ENCODE peak calls at places on chromosomes 3 and 15, in five cellular contexts. T, R, J, M and G are unnamed samples.

GRCh38 chr3:195286115-195286872 is 15.3 kb upstream of the XXYLT1 start:
- DNase-seq in R (no peak), T (peak; percentile 61), J (no peak), M (no peak), G (no peak)

GRCh38 chr3:59771760-59772159 is 721.9 kb upstream of the CFAP20DC start:
- DNase-seq in R (no peak), T (peak; percentile 41), J (no peak), M (no peak), G (no peak)

GRCh38 chr15:40289140-40289775 is 6.4 kb upstream of the ANKRD63 start:
- DNase-seq in R (no peak), M (no peak), T (no peak), J (peak; percentile 74), G (no peak)

GRCh38 chr3:9715127-9715526 is 11.5 kb downstream of the CPNE9 start:
- DNase-seq in T (no peak), J (no peak), R (no peak), M (no peak), G (no peak)

GRCh38 chr3:157117875-157118654 is 41.9 kb downstream of the CCNL1 start:
- DNase-seq in M (no peak), T (no peak), J (no peak), R (no peak), G (no peak)

GRCh38 chr15:66878761-66879160 is 176.7 kb downstream of the SMAD6 start:
- DNase-seq in T (no peak), R (no peak), M (no peak), J (no peak), G (no peak)

GRCh38 chr3:25386686-25387271 is 41.3 kb upstream of the RARB start:
- DNase-seq in T (no peak), J (no peak), R (no peak), M (no peak), G (no peak)

GRCh38 chr15:101327147-101327740 is 32.2 kb upstream of the SNRPA1 start:
- DNase-seq in T (no peak), R (no peak), M (no peak), J (no peak), G (peak; percentile 27)

GRCh38 chr3:16181361-16181760 is 6.9 kb downstream of the GALNT15 start:
- DNase-seq in R (peak; percentile 94), J (no peak), T (peak; percentile 48), M (peak; percentile 83), G (peak; percentile 72)

GRCh38 chr3:190055773-190056172 is 64.9 kb downstream of the P3H2 start:
- DNase-seq in R (no peak), T (no peak), J (no peak), M (no peak), G (no peak)

GRCh38 chr3:61065451-61066011 is 185.7 kb downstream of the FHIT start:
- DNase-seq in J (no peak), M (no peak), R (no peak), T (no peak), G (no peak)

GRCh38 chr3:169861871-169862270 is 7.9 kb downstream of the LRRC31 start:
- DNase-seq in J (no peak), M (no peak), R (no peak), T (no peak), G (no peak)

GRCh38 chr15:40926659-40927496 is 2.3 kb upstream of the DLL4 start:
- DNase-seq in R (no peak), T (no peak), M (no peak), J (no peak), G (no peak)

GRCh38 chr3:52983336-52983807 is 62.5 kb downstream of the SFMBT1 start:
- DNase-seq in T (no peak), M (no peak), J (no peak), R (no peak), G (no peak)

GRCh38 chr3:1275495-1275894 is 182.7 kb downstream of the CNTN6 start:
- DNase-seq in M (no peak), R (no peak), J (no peak), T (no peak), G (no peak)

GRCh38 chr15:42315435-42316020 is 42.3 kb upstream of the TMEM87A start:
- DNase-seq in T (no peak), J (no peak), R (no peak), M (no peak), G (no peak)

GRCh38 chr3:121878411-121878810 is 15.8 kb upstream of the SLC15A2 start:
- DNase-seq in J (no peak), M (no peak), R (no peak), T (no peak), G (no peak)

GRCh38 chr3:51954120-51954519 is 1.1 kb upstream of the GPR62 start:
- DNase-seq in T (no peak), J (no peak), R (no peak), M (no peak), G (no peak)

GRCh38 chr3:143751643-143752178 is 96.6 kb downstream of the SLC9A9 start:
- DNase-seq in R (no peak), T (no peak), M (no peak), J (no peak), G (no peak)

GRCh38 chr15:80695911-80696651 is 971 bp downstream of the ABHD17C start:
- DNase-seq in R (no peak), J (peak; percentile 43), T (peak; percentile 26), M (peak; percentile 64), G (peak; percentile 78)

DNA sequence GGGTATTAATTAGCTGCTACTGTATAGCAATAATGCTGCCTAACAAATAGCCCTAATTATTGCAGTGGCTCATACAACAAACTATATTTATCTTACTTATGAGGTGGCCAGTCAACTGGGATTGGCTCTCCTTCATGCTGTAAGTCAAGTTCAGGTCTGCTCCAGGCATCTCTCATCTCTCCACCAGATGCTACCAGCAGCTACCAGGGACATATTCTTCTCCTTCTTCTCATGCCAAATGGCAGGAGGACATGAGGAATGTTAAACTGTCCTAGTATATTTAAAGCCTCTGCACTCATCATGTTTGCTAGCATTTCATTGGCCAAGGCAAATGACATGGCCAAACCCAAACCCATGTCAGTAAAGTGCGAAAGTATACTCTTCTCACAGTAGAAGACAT is 17.3 kb downstream of the SV2B start:
- DNase-seq in M (no peak), J (no peak), T (no peak), R (no peak), G (no peak)
- TF ChIP-seq CTCF in M (no peak), J (no peak), T (no peak), R (no peak), G (no peak)

GRCh38 chr3:22383285-22383684 is 632.3 kb upstream of the ZNF385D start:
- DNase-seq in J (no peak), M (no peak), T (no peak), R (no peak), G (no peak)

DNA sequence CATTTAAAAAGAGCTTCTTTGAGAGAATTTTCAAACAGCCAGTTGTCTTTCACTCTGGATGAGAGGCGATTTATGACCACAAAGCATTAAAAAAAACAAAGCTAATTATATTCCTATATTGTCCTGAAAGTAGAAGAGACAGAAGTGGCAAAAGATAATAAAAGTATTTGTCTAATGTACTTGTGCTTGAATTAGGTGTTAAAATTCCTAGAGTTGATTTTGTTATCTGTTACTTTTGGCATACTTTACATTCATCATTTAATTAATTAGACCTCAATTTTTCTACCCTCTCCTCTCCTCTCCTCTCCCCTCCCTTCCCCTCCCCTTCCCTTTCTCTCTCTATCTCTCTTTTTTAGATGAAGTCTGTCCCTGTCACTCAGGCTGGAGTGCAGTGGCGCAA is 635.1 kb upstream of the ZNF385D start:
- DNase-seq in T (no peak), R (no peak), J (no peak), M (no peak), G (no peak)
- H3K36me3 ChIP-seq in T (no peaks in the 10 kb centered on the region), R (no peaks in the 10 kb centered on the region), J (no peaks in the 10 kb centered on the region), M (no peaks in the 10 kb centered on the region), G (no peaks in the 10 kb centered on the region)

GRCh38 chr3:167375478-167375877 is 4.6 kb downstream of the ZBBX start:
- DNase-seq in M (no peak), R (no peak), J (no peak), T (no peak), G (no peak)

GRCh38 chr3:167382127-167382526 is 2.0 kb upstream of the ZBBX start:
- DNase-seq in M (no peak), J (no peak), T (no peak), R (no peak), G (no peak)

DNA sequence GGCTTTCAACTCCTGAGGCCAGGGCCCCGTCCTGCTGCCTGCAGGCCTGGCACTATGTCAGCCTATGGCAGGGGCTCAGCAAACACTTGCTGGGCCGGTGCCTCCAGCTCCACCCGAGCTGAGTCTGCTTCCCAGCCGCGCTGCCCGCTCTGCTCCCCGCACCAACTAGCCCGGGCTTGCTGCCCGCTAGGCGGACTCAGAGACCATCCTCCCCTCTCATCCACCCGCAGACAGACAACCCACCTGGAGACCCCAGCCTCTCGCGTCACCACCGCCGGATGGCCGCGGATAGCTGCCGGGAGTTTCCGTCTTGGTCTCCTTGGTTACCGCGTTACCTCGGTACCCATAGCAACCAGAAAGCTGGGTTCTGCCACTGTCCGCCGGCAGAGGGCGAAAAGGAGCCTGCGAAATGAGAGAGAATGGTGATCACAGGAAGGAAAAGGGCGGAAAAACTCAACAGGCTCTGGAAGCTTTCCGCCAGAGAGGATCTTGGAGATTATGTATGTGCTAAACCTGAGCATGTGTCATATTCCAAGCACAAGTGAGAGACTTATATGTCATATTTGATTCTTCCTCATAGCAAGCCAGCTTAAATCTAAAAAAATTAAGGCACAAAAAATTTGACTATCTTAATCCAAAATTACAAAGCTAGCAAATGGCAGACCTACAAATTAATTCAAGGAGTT is at the start of gene ZBBX:
- DNase-seq in T (peak; percentile 83), R (peak; percentile 78), J (peak; percentile 84), M (peak; percentile 83), G (peak; percentile 91)
- TF ChIP-seq CTCF in T (peak; percentile 99), R (peak; percentile 81), J (peak; percentile 81), M (peak; percentile 78), G (peak; percentile 82)

GRCh38 chr3:84960581-84960980 is 1.8 kb downstream of the CADM2 start:
- DNase-seq in T (no peak), M (no peak), R (no peak), J (no peak), G (no peak)
- H3K36me3 ChIP-seq in T (no peaks in the 10 kb centered on the region), M (no peaks in the 10 kb centered on the region), R (no peaks in the 10 kb centered on the region), J (no peaks in the 10 kb centered on the region), G (no peaks in the 10 kb centered on the region)

DNA sequence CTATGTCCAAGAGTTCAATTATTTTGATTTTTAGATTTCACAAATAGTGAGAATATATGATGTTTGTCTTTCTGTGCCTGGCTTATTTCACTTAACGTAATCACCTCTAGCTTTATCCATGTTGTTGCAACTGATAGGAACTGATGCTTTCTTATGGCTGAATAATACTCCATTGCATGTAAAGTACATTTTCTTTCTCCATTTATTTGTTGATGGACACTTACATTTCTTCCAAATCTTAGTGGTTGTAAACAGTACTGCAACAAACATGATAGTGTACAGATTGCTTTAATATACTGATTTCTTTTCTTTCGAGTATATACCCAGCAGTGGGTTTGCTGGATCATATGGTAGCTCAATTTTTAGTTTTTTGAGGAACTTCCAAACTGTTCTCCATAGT is 600.6 kb upstream of the SEMA6D start:
- DNase-seq in R (no peak), J (no peak), M (no peak), T (no peak), G (no peak)
- TF ChIP-seq CTCF in R (no peak), J (no peak), M (no peak), T (no peak), G (no peak)

GRCh38 chr15:72751751-72752455 is 31.7 kb downstream of the ADPGK start:
- DNase-seq in R (no peak), J (no peak), T (peak; percentile 48), M (peak; percentile 66), G (no peak)
- H3K36me3 ChIP-seq in R (peaks cover 30% of the 10 kb centered on the region), J (peaks cover 4% of the 10 kb centered on the region), T (peaks cover 31% of the 10 kb centered on the region), M (peaks cover 66% of the 10 kb centered on the region), G (peaks cover 63% of the 10 kb centered on the region)